ENCODE peak calls at places on chromosomes 1 and 21, in ten cellular contexts. J is iris pigment epithelial cell; Y is activated T-cell treated with anti-CD3 and anti-CD28 coated beads, Interleukin-2, amount 50 U/mL, for 1 hour; F is hippocampal formation; C is GM03348; U is GM12891; Q is breast epithelium; G is HCT116; K is AG08396; B is stimulated activated naive CD8-positive, alpha-beta T cell treated with anti-CD3 and anti-CD28 coated beads, Interleukin-15, Interleukin-2, amounts not matched to agents 100 U/mL and 50 U/mL, for 24 hours. R is an unnamed sample.
A peak's percentile ranks its signal among the peaks of the same experiment; 100 is the strongest.

GRCh38 chr1:117635805-117636204 is 30.0 kb downstream of the TENT5C start:
- DNase-seq in J (no peak), Y (no peak), F (no peak), C (no peak), U (no peak), Q (no peak), G (no peak), K (no peak), B (no peak), R (no peak)

GRCh38 chr1:179966551-179966950 is 11.9 kb downstream of the CEP350 start:
- DNase-seq in J (no peak), Y (no peak), F (no peak), C (no peak), U (no peak), Q (no peak), G (no peak), K (no peak), B (no peak), R (no peak)

GRCh38 chr1:45840704-45841103 is 37.3 kb downstream of the MAST2 start:
- DNase-seq in J (no peak), Y (no peak), F (no peak), C (no peak), U (no peak), Q (no peak), G (no peak), K (no peak), B (no peak), R (no peak)

GRCh38 chr1:229900220-229900619 is 166.8 kb upstream of the GALNT2 start:
- DNase-seq in J (no peak), Y (no peak), F (no peak), C (no peak), U (no peak), Q (no peak), G (no peak), K (no peak), B (no peak), R (no peak)

GRCh38 chr1:200992382-200993101 is 31.0 kb downstream of the KIF21B start:
- DNase-seq in J (no peak), Y (no peak), F (no peak), C (no peak), U (no peak), Q (no peak), G (no peak), K (no peak), B (no peak), R (no peak)

GRCh38 chr1:190178827-190179226 is 298.8 kb downstream of the BRINP3 start:
- DNase-seq in J (no peak), Y (no peak), F (no peak), C (no peak), U (no peak), Q (no peak), G (no peak), K (no peak), B (no peak), R (no peak)

GRCh38 chr1:163295949-163296348 is 25.8 kb upstream of the NUF2 start:
- DNase-seq in J (peak; percentile 27), Y (no peak), F (no peak), C (no peak), U (no peak), Q (no peak), G (no peak), K (no peak), B (no peak), R (no peak)

GRCh38 chr1:113676524-113676923 is 82.8 kb downstream of the PHTF1 start:
- DNase-seq in J (no peak), Y (no peak), F (no peak), C (no peak), U (no peak), Q (no peak), G (no peak), K (no peak), B (no peak), R (no peak)

GRCh38 chr21:42644223-42645208 is 8.9 kb upstream of the PDE9A start:
- DNase-seq in J (peak; percentile 29), Y (no peak), F (no peak), C (no peak), U (no peak), Q (no peak), G (no peak), K (peak; percentile 66), B (no peak), R (no peak)

GRCh38 chr1:230047114-230047865 is 19.7 kb upstream of the GALNT2 start:
- DNase-seq in J (peak; percentile 22), Y (no peak), F (no peak), C (no peak), U (no peak), Q (no peak), G (peak; percentile 6), K (no peak), B (no peak), R (no peak)

GRCh38 chr1:171372418-171373088 is 58.6 kb downstream of the FMO4 start:
- DNase-seq in J (peak; percentile 73), Y (no peak), F (no peak), C (no peak), U (no peak), Q (no peak), G (no peak), K (no peak), B (no peak), R (no peak)

GRCh38 chr1:2858676-2859075 is 57.2 kb upstream of the TTC34 start:
- DNase-seq in J (no peak), Y (no peak), F (no peak), C (no peak), U (no peak), Q (no peak), G (no peak), K (no peak), B (no peak), R (no peak)

GRCh38 chr21:45511007-45511406 is 31.2 kb downstream of the SLC19A1 start:
- DNase-seq in J (no peak), Y (no peak), F (no peak), C (no peak), U (no peak), Q (no peak), G (no peak), K (no peak), B (no peak), R (no peak)

GRCh38 chr1:12047120-12047876 is 15.8 kb upstream of the TNFRSF8 start:
- DNase-seq in J (peak; percentile 50), Y (peak; percentile 38), F (no peak), C (no peak), U (no peak), Q (no peak), G (no peak), K (peak; percentile 44), B (peak; percentile 72), R (no peak)

GRCh38 chr21:41167348-41168342 is at the start of gene BACE2:
- DNase-seq in J (peak; percentile 71), Y (peak; percentile 27), F (peak; percentile 18), C (peak; percentile 96), U (peak; percentile 60), Q (peak; percentile 77), G (no peak), K (peak; percentile 91), B (peak; percentile 62), R (peak; percentile 44)

GRCh38 chr1:102776074-102776473 is 332.2 kb downstream of the COL11A1 start:
- DNase-seq in J (no peak), Y (no peak), F (no peak), C (no peak), U (no peak), Q (no peak), G (no peak), K (no peak), B (no peak), R (no peak)

GRCh38 chr21:36694041-36694515 is 4.8 kb upstream of the SIM2 start:
- DNase-seq in J (no peak), Y (no peak), F (no peak), C (no peak), U (peak; percentile 13), Q (no peak), G (no peak), K (peak; percentile 26), B (no peak), R (no peak)

GRCh38 chr1:19033926-19034680 is 77.6 kb upstream of the IFFO2 start:
- DNase-seq in J (no peak), Y (no peak), F (no peak), C (peak; percentile 87), U (no peak), Q (peak; percentile 93), G (no peak), K (peak; percentile 73), B (no peak), R (no peak)

GRCh38 chr1:245475116-245475515 is 320.3 kb downstream of the KIF26B start:
- DNase-seq in J (peak; percentile 48), Y (no peak), F (no peak), C (peak; percentile 67), U (no peak), Q (no peak), G (no peak), K (peak; percentile 18), B (no peak), R (no peak)

GRCh38 chr21:34971656-34972055 is 77.4 kb downstream of the RUNX1 start:
- DNase-seq in J (no peak), Y (no peak), F (no peak), C (no peak), U (no peak), Q (no peak), G (no peak), K (no peak), B (no peak), R (no peak)

GRCh38 chr1:51605961-51606723 is 10.8 kb upstream of the OSBPL9 start:
- DNase-seq in J (no peak), Y (no peak), F (no peak), C (no peak), U (no peak), Q (no peak), G (no peak), K (no peak), B (no peak), R (no peak)

GRCh38 chr1:94778808-94779207 is 41.3 kb upstream of the SLC44A3 start:
- DNase-seq in J (peak; percentile 70), Y (no peak), F (no peak), C (no peak), U (no peak), Q (no peak), G (no peak), K (no peak), B (no peak), R (no peak)

GRCh38 chr1:241802849-241803248 is 45.2 kb upstream of the EXO1 start:
- DNase-seq in J (peak; percentile 62), Y (no peak), F (no peak), C (no peak), U (no peak), Q (no peak), G (no peak), K (no peak), B (no peak), R (no peak)

GRCh38 chr1:214303106-214303505 is 22.1 kb downstream of the SMYD2 start:
- DNase-seq in J (no peak), Y (no peak), F (no peak), C (peak; percentile 19), U (no peak), Q (no peak), G (no peak), K (no peak), B (no peak), R (no peak)

GRCh38 chr1:208298593-208299233 is 54.5 kb upstream of the PLXNA2 start:
- DNase-seq in J (no peak), Y (no peak), F (no peak), C (no peak), U (no peak), Q (peak; percentile 40), G (no peak), K (no peak), B (no peak), R (no peak)

GRCh38 chr1:99264201-99265021 is at the start of gene PLPPR4:
- DNase-seq in J (peak; percentile 1), Y (no peak), F (peak; percentile 60), C (peak; percentile 81), U (peak; percentile 22), Q (peak; percentile 21), G (peak; percentile 12), K (peak; percentile 81), B (peak; percentile 9), R (no peak)

GRCh38 chr1:176051902-176052518 is 155.1 kb downstream of the COP1 start:
- DNase-seq in J (peak; percentile 38), Y (no peak), F (no peak), C (no peak), U (no peak), Q (no peak), G (no peak), K (no peak), B (no peak), R (no peak)

GRCh38 chr1:23980725-23981063 is 567 bp upstream of the SRSF10 start:
- DNase-seq in J (peak; percentile 73), Y (peak; percentile 47), F (no peak), C (peak; percentile 21), U (peak; percentile 44), Q (no peak), G (peak; percentile 75), K (peak; percentile 43), B (peak; percentile 78), R (peak; percentile 29)